ENCODE peak calls at places on chromosomes 16 and 17, in five cellular contexts. H is prostate gland; J is IMR-90; V is CD8-positive, alpha-beta T cell; B is sigmoid colon. M is an unnamed sample.

GRCh38 chr16:29315046-29315445 is 91.5 kb downstream of the NPIPB11 start:
- DNase-seq in H (no peak), J (peak; percentile 31), V (no peak), B (peak; percentile 28), M (no peak)

GRCh38 chr16:88960516-88960915 is 16.5 kb downstream of the CBFA2T3 start:
- DNase-seq in H (no peak), J (no peak), V (no peak), B (no peak), M (no peak)

GRCh38 chr16:62035115-62036092 is 834 bp downstream of the CDH8 start:
- DNase-seq in H (no peak), J (no peak), V (no peak), B (no peak), M (peak; percentile 62)

GRCh38 chr17:161481-161880 is 20.0 kb downstream of the DOC2B start:
- DNase-seq in H (no peak), J (no peak), V (no peak), B (no peak), M (no peak)

GRCh38 chr16:84042308-84042878 is at the start of gene SLC38A8:
- DNase-seq in H (no peak), J (no peak), V (no peak), B (no peak), M (no peak)

GRCh38 chr17:9291912-9292562 is 270.7 kb downstream of the NTN1 start:
- DNase-seq in H (peak; percentile 46), J (peak; percentile 25), V (peak; percentile 18), B (peak; percentile 83), M (no peak)

GRCh38 chr16:19284207-19284606 is 1.3 kb upstream of the CLEC19A start:
- DNase-seq in H (peak; percentile 92), J (no peak), V (no peak), B (no peak), M (no peak)

GRCh38 chr16:61382435-61382834 is 653.8 kb downstream of the CDH8 start:
- DNase-seq in H (no peak), J (no peak), V (no peak), B (no peak), M (no peak)

GRCh38 chr17:58755577-58756245 is at the start of gene PPM1E:
- DNase-seq in H (peak; percentile 16), J (peak; percentile 26), V (peak; percentile 18), B (no peak), M (peak; percentile 28)

GRCh38 chr17:13256545-13256944 is 238.7 kb upstream of the ELAC2 start:
- DNase-seq in H (no peak), J (no peak), V (no peak), B (no peak), M (no peak)

GRCh38 chr17:7439462-7440112 is at the start of gene FGF11:
- DNase-seq in H (no peak), J (no peak), V (no peak), B (no peak), M (no peak)

GRCh38 chr17:7440113-7440822 is 956 bp downstream of the FGF11 start:
- DNase-seq in H (peak; percentile 44), J (no peak), V (peak; percentile 35), B (peak; percentile 80), M (peak; percentile 80)

GRCh38 chr17:7442142-7442541 is 2.7 kb upstream of the CHRNB1 start:
- DNase-seq in H (no peak), J (no peak), V (no peak), B (no peak), M (no peak)

GRCh38 chr17:7441202-7441705 is 1.9 kb downstream of the FGF11 start:
- DNase-seq in H (no peak), J (no peak), V (no peak), B (no peak), M (no peak)

DNA sequence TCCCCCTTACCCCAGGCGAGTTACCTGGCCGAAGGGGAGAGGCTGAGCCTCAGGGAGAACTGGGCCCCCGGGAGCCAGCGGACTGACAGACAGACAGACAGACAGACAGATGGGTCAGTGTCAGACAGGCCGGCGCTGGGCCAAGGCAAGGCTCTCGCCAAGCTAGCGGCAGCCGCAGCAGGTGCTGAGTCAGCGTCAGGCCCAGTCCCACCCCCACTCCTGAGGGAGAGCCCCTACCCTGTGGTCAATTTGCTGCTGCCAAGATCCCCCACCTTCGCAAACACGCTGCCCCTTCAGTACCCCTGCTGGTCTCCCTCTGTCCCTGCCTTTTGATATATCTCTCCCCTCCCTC is 1.5 kb downstream of the FGF11 start:
- DNase-seq in H (no peak), J (no peak), V (no peak), B (no peak), M (peak; percentile 80)
- H3K4me3 ChIP-seq in H (no peak overlapping the region), J (no peak overlapping the region), V (peak overlapping the region; percentile 44), B (no peak overlapping the region), M (no peak overlapping the region)

GRCh38 chr16:85453-85782 is 7.4 kb downstream of the MPG start:
- DNase-seq in H (no peak), J (no peak), V (no peak), B (peak; percentile 63), M (peak; percentile 66)

GRCh38 chr16:84718-85452 is 6.9 kb downstream of the MPG start:
- DNase-seq in H (no peak), J (peak; percentile 96), V (peak; percentile 37), B (peak; percentile 85), M (peak; percentile 71)

GRCh38 chr16:83060-83603 is 5.1 kb downstream of the MPG start:
- DNase-seq in H (no peak), J (no peak), V (no peak), B (no peak), M (peak; percentile 72)

GRCh38 chr16:85865-86264 is 7.8 kb downstream of the MPG start:
- DNase-seq in H (no peak), J (no peak), V (no peak), B (no peak), M (no peak)

GRCh38 chr16:83781-84615 is 6.0 kb downstream of the MPG start:
- DNase-seq in H (no peak), J (peak; percentile 28), V (no peak), B (peak; percentile 65), M (peak; percentile 72)
- H3K4me3 ChIP-seq in H (no peak overlapping the region), J (no peak overlapping the region), V (no peak overlapping the region), B (no peak overlapping the region), M (no peak overlapping the region)

DNA sequence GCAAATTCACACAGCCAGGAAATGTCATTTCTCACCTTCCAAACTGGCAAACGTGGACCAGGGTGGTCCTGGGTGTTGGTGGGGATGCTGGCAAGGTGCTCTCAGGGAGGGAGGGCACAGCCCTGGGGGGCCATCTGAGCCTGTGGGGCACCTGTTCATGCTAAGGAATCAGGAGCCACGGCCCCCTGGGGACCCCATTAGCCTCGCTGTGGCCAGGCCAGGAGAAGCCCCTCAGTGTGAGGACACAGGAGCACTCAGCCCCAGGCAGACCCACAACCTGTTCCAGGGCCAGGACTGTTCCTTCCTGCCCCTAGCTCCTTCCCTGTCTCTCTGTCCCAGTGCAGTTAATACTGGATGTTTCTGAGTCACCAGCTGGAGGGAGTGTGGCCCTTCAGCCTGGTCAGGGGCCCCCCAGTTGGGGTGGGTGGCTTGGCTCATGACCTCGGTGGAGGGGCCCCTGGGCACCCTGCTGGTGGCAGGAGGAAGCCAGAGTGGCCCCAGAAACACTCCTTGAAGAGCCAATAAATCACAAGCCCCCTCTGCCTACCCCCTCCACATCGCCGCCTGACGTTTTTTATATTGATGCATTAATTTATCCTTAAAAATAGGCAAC is 22.5 kb downstream of the ACTG1 start:
- DNase-seq in H (no peak), J (no peak), V (no peak), B (no peak), M (no peak)
- H3K4me3 ChIP-seq in H (no peak overlapping the region), J (no peak overlapping the region), V (no peak overlapping the region), B (no peak overlapping the region), M (no peak overlapping the region)

GRCh38 chr16:4788910-4789309 is 765 bp upstream of the SEPTIN12 start:
- DNase-seq in H (no peak), J (no peak), V (no peak), B (no peak), M (no peak)

GRCh38 chr16:4785758-4786433 is 2.2 kb downstream of the SEPTIN12 start:
- DNase-seq in H (no peak), J (no peak), V (no peak), B (no peak), M (no peak)

GRCh38 chr16:4788489-4788889 is 344 bp upstream of the SEPTIN12 start:
- DNase-seq in H (no peak), J (no peak), V (no peak), B (no peak), M (no peak)

GRCh38 chr16:4787068-4787467 is 1.1 kb downstream of the SEPTIN12 start:
- DNase-seq in H (no peak), J (no peak), V (no peak), B (no peak), M (no peak)

GRCh38 chr16:4787627-4788482 is at the start of gene SEPTIN12:
- DNase-seq in H (no peak), J (no peak), V (no peak), B (no peak), M (no peak)
- H3K4me3 ChIP-seq in H (no peak within 1 kb of the TSS), J (no peak within 1 kb of the TSS), V (no peak within 1 kb of the TSS), B (no peak within 1 kb of the TSS), M (no peak within 1 kb of the TSS)

M was measured in upper lobe of left lung.